ENCODE peak calls at places on chromosomes 6 and 20, in nine cellular contexts. B, A, O, K, G, D, S, R and P are unnamed samples.

GRCh38 chr20:10939297-10939949 is 265.6 kb upstream of the JAG1 start:
- DNase-seq in B (no peak), A (no peak), O (no peak), K (no peak), G (no peak), D (no peak), S (peak; percentile 23), R (no peak), P (no peak)

GRCh38 chr6:91704531-91704930 is 1117.7 kb upstream of the MAP3K7 start:
- DNase-seq in B (no peak), A (no peak), O (no peak), K (peak; percentile 3), G (no peak), D (no peak), S (peak; percentile 86), R (no peak), P (no peak)

GRCh38 chr20:32484221-32485125 is 100.7 kb downstream of the NOL4L start:
- DNase-seq in B (no peak), A (peak; percentile 25), O (no peak), K (no peak), G (peak; percentile 81), D (peak; percentile 86), S (no peak), R (no peak), P (no peak)

GRCh38 chr6:148827421-148827820 is 80.6 kb downstream of the UST start:
- DNase-seq in B (no peak), A (no peak), O (no peak), K (no peak), G (no peak), D (no peak), S (peak; percentile 42), R (no peak), P (no peak)

GRCh38 chr6:90701146-90701781 is 114.4 kb upstream of the MAP3K7 start:
- DNase-seq in B (no peak), A (peak; percentile 70), O (no peak), K (no peak), G (peak; percentile 4), D (no peak), S (no peak), R (no peak), P (no peak)

GRCh38 chr20:34302312-34302722 is 838 bp downstream of the AHCY start:
- DNase-seq in B (no peak), A (no peak), O (no peak), K (peak; percentile 26), G (no peak), D (no peak), S (peak; percentile 41), R (no peak), P (no peak)

GRCh38 chr6:3750324-3751018 is 1.0 kb downstream of the PXDC1 start:
- DNase-seq in B (no peak), A (no peak), O (peak; percentile 89), K (peak; percentile 84), G (peak; percentile 64), D (peak; percentile 96), S (peak; percentile 60), R (no peak), P (peak; percentile 77)

GRCh38 chr6:105545206-105545920 is 142.5 kb upstream of the PREP start:
- DNase-seq in B (no peak), A (no peak), O (no peak), K (peak; percentile 60), G (no peak), D (no peak), S (no peak), R (no peak), P (no peak)

GRCh38 chr6:141521440-141521839 is 611.3 kb upstream of the GJE1 start:
- DNase-seq in B (no peak), A (no peak), O (no peak), K (peak; percentile 8), G (no peak), D (no peak), S (no peak), R (no peak), P (no peak)

GRCh38 chr20:63116412-63117106 is 99.4 kb downstream of the YTHDF1 start:
- DNase-seq in B (no peak), A (no peak), O (no peak), K (peak; percentile 9), G (no peak), D (peak; percentile 37), S (no peak), R (no peak), P (no peak)

GRCh38 chr6:37547564-37548061 is 47.9 kb upstream of the CCDC167 start:
- DNase-seq in B (no peak), A (peak; percentile 76), O (no peak), K (peak; percentile 21), G (peak; percentile 45), D (no peak), S (peak; percentile 61), R (no peak), P (no peak)

GRCh38 chr20:59994697-59995122 is 36.5 kb downstream of the CDH26 start:
- DNase-seq in B (no peak), A (no peak), O (no peak), K (no peak), G (no peak), D (no peak), S (no peak), R (no peak), P (no peak)

GRCh38 chr20:59992531-59992930 is 34.3 kb downstream of the CDH26 start:
- DNase-seq in B (no peak), A (no peak), O (no peak), K (no peak), G (no peak), D (no peak), S (no peak), R (no peak), P (no peak)

GRCh38 chr20:59997886-59998285 is 39.7 kb downstream of the CDH26 start:
- DNase-seq in B (no peak), A (no peak), O (no peak), K (no peak), G (no peak), D (no peak), S (no peak), R (no peak), P (no peak)

GRCh38 chr20:59996112-59996511 is 37.9 kb downstream of the CDH26 start:
- DNase-seq in B (no peak), A (no peak), O (no peak), K (no peak), G (no peak), D (no peak), S (no peak), R (no peak), P (no peak)

DNA sequence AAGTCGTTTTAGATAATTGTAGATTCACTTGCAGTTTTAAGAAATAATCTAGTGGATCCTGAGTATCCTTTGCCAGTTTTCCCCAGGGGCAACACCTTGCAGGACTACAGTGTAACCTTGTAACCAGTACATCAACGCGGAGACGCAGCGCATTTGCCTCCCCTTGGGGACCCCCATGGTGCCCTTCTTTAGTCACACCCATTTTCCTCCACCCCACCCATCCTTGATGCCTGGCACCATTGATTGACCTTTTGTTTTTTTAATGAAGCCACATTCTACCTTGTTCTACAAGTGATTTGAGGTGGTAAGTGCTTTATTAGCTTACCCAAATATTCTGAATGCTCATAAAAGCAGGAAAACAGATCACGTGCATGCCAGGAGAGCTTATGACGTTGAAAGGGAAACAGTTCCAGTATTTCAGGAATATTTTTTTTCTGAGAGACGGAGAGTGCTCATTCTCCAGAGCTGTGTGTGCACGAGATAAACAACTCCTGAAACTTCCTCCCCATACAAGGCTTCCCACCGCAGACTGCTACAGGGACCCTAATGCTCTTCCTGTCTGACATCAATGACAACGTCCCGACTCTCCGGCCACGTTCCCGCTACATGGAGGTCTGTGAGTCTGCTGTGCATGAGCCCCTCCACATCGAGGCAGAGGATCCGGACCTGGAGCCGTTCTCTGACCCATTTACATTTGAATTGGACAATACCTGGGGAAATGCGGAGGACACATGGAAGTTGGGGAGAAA is 35.7 kb downstream of the CDH26 start:
- DNase-seq in B (no peak), A (no peak), O (no peak), K (no peak), G (no peak), D (peak; percentile 56), S (no peak), R (no peak), P (no peak)
- H3K4me3 ChIP-seq in B (no peak overlapping the region), A (no peak overlapping the region), O (peak overlapping the region; percentile 23), K (no peak overlapping the region), G (no peak overlapping the region), D (no peak overlapping the region), S (no peak overlapping the region), R (peak overlapping the region; percentile 43), P (no peak overlapping the region)

DNA sequence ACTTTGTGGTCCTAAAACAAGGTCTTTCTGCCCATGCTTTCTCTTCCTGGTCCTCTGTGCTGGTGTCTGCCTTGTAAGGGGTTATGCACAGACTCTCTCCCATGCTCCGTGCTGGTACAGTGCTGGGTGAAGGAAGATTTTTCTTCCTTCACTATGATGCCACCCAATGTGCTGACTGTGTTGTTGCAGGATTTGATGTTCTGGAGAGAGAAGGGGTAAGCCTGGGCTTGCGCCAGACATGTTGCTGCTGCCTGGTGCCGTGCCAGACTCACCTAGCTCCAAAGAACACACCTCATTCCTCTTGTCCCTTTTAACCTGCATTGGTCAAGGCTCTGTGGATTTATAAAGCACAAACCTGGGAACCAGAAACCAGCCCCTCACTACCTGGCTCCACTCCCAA is 28.4 kb upstream of the ARMH2 start:
- DNase-seq in B (no peak), A (no peak), O (no peak), K (no peak), G (peak; percentile 16), D (no peak), S (no peak), R (no peak), P (no peak)
- TF ChIP-seq CTCF in B (no peak), A (no peak), O (no peak), K (no peak), G (peak; percentile 11), D (no peak), S (no peak), R (no peak), P (no peak)

GRCh38 chr6:127486934-127487333 is 27.7 kb upstream of the KIAA0408 start:
- DNase-seq in B (no peak), A (no peak), O (no peak), K (no peak), G (no peak), D (no peak), S (no peak), R (no peak), P (no peak)

GRCh38 chr6:127483399-127484055 is 24.3 kb upstream of the KIAA0408 start:
- DNase-seq in B (no peak), A (no peak), O (no peak), K (no peak), G (no peak), D (no peak), S (no peak), R (no peak), P (no peak)

GRCh38 chr6:127481628-127482027 is 22.4 kb upstream of the KIAA0408 start:
- DNase-seq in B (no peak), A (no peak), O (no peak), K (peak; percentile 59), G (no peak), D (no peak), S (peak; percentile 82), R (no peak), P (no peak)

GRCh38 chr6:127482318-127482717 is 23.1 kb upstream of the KIAA0408 start:
- DNase-seq in B (no peak), A (no peak), O (no peak), K (no peak), G (no peak), D (no peak), S (no peak), R (no peak), P (no peak)

GRCh38 chr6:127484207-127484858 is 25.1 kb upstream of the KIAA0408 start:
- DNase-seq in B (no peak), A (peak; percentile 5), O (no peak), K (peak; percentile 41), G (no peak), D (no peak), S (peak; percentile 74), R (no peak), P (no peak)
- H3K4me3 ChIP-seq in B (no peak overlapping the region), A (no peak overlapping the region), O (peak overlapping the region; percentile 22), K (peak overlapping the region; percentile 7), G (peak overlapping the region; percentile 21), D (peak overlapping the region; percentile 39), S (peak overlapping the region; percentile 27), R (peak overlapping the region; percentile 34), P (peak overlapping the region; percentile 42)

GRCh38 chr6:117317261-117317660 is 51.9 kb downstream of the VGLL2 start:
- DNase-seq in B (no peak), A (peak; percentile 1), O (no peak), K (no peak), G (no peak), D (no peak), S (peak; percentile 3), R (no peak), P (no peak)
- TF ChIP-seq CTCF in B (peak; percentile 37), A (peak; percentile 62), O (peak; percentile 14), K (peak; percentile 31), G (peak; percentile 55), D (peak; percentile 33), S (peak; percentile 31), R (peak; percentile 19), P (peak; percentile 70)